ENCODE peak calls at places on chromosomes 3 and 15, in eight cellular contexts. U is upper lobe of left lung; W is HCT116; Y is heart left ventricle; N is CD8-positive, alpha-beta T cell; M is thoracic aorta; O is psoas muscle; V is adrenal gland. X is an unnamed sample.

GRCh38 chr3:192063570-192063969 is 602.6 kb downstream of the PYDC2 start:
- DNase-seq in O (no peak), W (no peak), U (peak), M (no peak), N (no peak), Y (peak), V (no peak), X (no peak)

GRCh38 chr15:48250640-48251076 is 44.6 kb downstream of the SLC12A1 start:
- DNase-seq in V (peak), M (no peak), Y (peak), N (no peak), U (no peak), O (no peak), W (peak), X (peak)

GRCh38 chr15:71231678-71232224 is 116.5 kb downstream of the THSD4 start:
- DNase-seq in Y (no peak), V (no peak), N (no peak), M (no peak), W (no peak), O (no peak), U (no peak), X (no peak)

GRCh38 chr3:98746882-98747281 is 16.3 kb upstream of the ST3GAL6 start:
- DNase-seq in Y (no peak), M (no peak), V (no peak), U (no peak), O (no peak), N (no peak), W (no peak), X (no peak)

GRCh38 chr15:82680200-82681102 is 29.2 kb downstream of the AP3B2 start:
- DNase-seq in N (peak), V (peak), O (peak), U (peak), W (no peak), M (no peak), Y (no peak), X (no peak)

GRCh38 chr3:13335062-13335461 is 85.1 kb downstream of the NUP210 start:
- DNase-seq in U (no peak), V (no peak), N (no peak), W (no peak), O (no peak), Y (no peak), M (no peak), X (no peak)

GRCh38 chr3:74751775-74752174 is 137.3 kb upstream of the CNTN3 start:
- DNase-seq in U (no peak), N (no peak), O (no peak), V (no peak), M (no peak), W (no peak), Y (no peak), X (no peak)

GRCh38 chr3:159751754-159752153 is 236.9 kb upstream of the IL12A start:
- DNase-seq in U (no peak), W (no peak), V (no peak), Y (no peak), O (no peak), M (no peak), N (no peak), X (no peak)

GRCh38 chr3:127233371-127233770 is 40.4 kb downstream of the PRR23E start:
- DNase-seq in U (no peak), N (no peak), W (no peak), Y (no peak), M (no peak), V (no peak), O (no peak), X (no peak)

GRCh38 chr3:15629860-15630597 is 28.5 kb downstream of the BTD start:
- DNase-seq in O (no peak), Y (peak), V (peak), W (peak), M (no peak), N (peak), U (no peak), X (peak)

GRCh38 chr15:101139986-101140696 is 111.7 kb downstream of the CHSY1 start:
- DNase-seq in O (no peak), U (no peak), M (no peak), N (no peak), Y (no peak), V (no peak), W (no peak), X (no peak)

GRCh38 chr3:21435871-21436270 is 315.1 kb downstream of the ZNF385D start:
- DNase-seq in U (no peak), Y (no peak), W (no peak), V (peak), O (no peak), N (no peak), M (peak), X (peak)

GRCh38 chr3:194577985-194578905 is 55.0 kb downstream of the TMEM44 start:
- DNase-seq in V (peak), M (peak), N (no peak), O (no peak), U (no peak), W (peak), Y (peak), X (peak)

GRCh38 chr3:122754867-122755835 is 38.5 kb downstream of the HSPBAP1 start:
- DNase-seq in U (no peak), W (peak), O (no peak), M (no peak), Y (no peak), N (no peak), V (peak), X (peak)

GRCh38 chr3:172079326-172079976 is 40.1 kb downstream of the FNDC3B start:
- DNase-seq in U (no peak), V (no peak), M (no peak), N (no peak), O (no peak), W (no peak), Y (no peak), X (no peak)

GRCh38 chr3:18988619-18989229 is 159.6 kb upstream of the KCNH8 start:
- DNase-seq in M (no peak), W (no peak), V (no peak), N (no peak), U (no peak), O (no peak), Y (no peak), X (no peak)

GRCh38 chr3:17342126-17342525 is 400.3 kb downstream of the TBC1D5 start:
- DNase-seq in N (no peak), M (no peak), O (no peak), W (no peak), V (no peak), U (no peak), Y (no peak), X (no peak)

GRCh38 chr3:13282986-13283876 is 136.9 kb downstream of the NUP210 start:
- DNase-seq in W (peak), O (peak), V (no peak), U (peak), Y (no peak), M (no peak), N (no peak), X (no peak)

GRCh38 chr3:58404396-58404795 is 29.2 kb downstream of the PDHB start:
- DNase-seq in W (no peak), U (no peak), N (no peak), Y (no peak), V (no peak), O (no peak), M (no peak), X (no peak)

GRCh38 chr15:40844543-40844981 is 714 bp downstream of the SPINT1 start:
- DNase-seq in V (no peak), N (peak), M (no peak), O (peak), U (peak), Y (peak), W (no peak), X (no peak)

GRCh38 chr3:149663966-149664365 is 6.1 kb upstream of the WWTR1 start:
- DNase-seq in Y (no peak), M (no peak), N (no peak), O (no peak), W (no peak), U (no peak), V (no peak), X (no peak)

GRCh38 chr3:14925729-14926591 is 21.4 kb upstream of the NR2C2 start:
- DNase-seq in M (no peak), N (no peak), V (peak), O (no peak), W (peak), Y (no peak), U (no peak), X (peak)

GRCh38 chr3:102132370-102132769 is 283.1 kb downstream of the NFKBIZ start:
- DNase-seq in W (no peak), Y (peak), N (no peak), O (no peak), M (no peak), V (no peak), U (no peak), X (no peak)

GRCh38 chr15:51970981-51971352 is 611 bp downstream of the LEO1 start:
- DNase-seq in V (no peak), W (no peak), O (no peak), Y (no peak), M (no peak), N (no peak), U (no peak), X (no peak)

DNA sequence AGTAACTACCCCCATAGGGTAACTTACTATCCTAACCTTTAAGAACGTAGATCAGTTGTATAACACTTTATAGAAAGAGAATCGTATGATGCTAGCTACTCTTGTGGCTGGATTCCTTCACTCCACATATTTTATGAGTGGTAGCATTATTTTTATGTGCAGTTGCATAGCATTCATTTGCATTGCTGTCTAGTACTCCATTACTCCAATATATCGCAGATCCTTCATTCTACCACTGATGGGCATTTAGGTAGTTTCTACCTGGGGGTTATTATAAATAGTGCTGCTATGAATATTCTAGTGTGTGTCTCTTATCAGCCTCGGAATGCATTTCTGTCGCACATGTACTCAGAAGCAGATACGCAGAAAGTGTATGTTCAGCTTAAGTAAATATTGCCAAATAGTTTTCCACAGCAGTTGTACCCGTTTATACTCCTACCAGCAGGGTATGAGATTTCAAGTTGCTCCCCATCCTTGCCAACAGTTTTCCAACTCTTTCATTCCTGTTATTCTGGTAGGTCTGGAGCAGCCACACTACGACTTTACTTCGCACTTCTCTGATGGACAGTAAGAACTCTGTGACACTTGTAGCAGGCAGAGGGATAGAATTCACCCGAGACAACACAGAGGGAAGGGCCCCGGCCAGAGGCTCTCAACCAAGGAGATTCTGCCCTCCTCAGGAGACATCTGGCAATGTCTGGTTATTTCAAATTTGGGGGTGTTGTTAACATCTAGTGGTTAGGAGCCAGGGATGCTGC is 9.8 kb upstream of the VGLL4 start:
- DNase-seq in V (no peak), M (no peak), U (no peak), Y (no peak), N (no peak), W (no peak), O (no peak), X (no peak)
- TF ChIP-seq CTCF in V (no peak), M (no peak), U (peak), Y (no peak), N (no peak), W (peak), O (peak), X (no peak)

DNA sequence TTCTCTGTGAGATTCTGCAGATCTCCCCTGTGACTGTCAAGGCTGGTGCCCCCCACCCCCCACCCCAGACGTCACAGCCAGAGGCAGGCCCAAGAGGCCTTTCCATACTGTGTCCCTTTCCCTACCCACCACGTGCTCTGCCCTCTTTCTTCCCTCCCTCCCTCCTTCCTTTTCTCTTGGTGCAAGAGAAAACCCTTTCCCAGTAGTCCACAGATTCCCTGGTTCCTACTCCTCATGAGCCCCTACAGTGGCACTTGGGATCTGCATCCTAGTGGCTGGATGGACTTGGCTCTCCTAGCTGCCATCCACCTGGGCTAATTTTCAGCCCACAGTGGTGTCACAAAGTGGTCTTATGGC is 35.1 kb downstream of the KLF13 start:
- DNase-seq in N (no peak), V (no peak), Y (no peak), W (no peak), O (no peak), M (no peak), U (no peak), X (no peak)
- H3K4me3 ChIP-seq in N (peak), V (no peak), Y (no peak), W (no peak), O (no peak), M (no peak), U (no peak), X (no peak)

GRCh38 chr3:108106449-108106848 is 15.6 kb upstream of the CD47 start:
- DNase-seq in Y (no peak), M (no peak), U (no peak), N (no peak), V (no peak), O (no peak), W (no peak), X (no peak)

GRCh38 chr3:108106031-108106430 is 15.2 kb upstream of the CD47 start:
- DNase-seq in N (no peak), V (no peak), M (no peak), Y (no peak), W (no peak), U (no peak), O (no peak), X (no peak)

GRCh38 chr3:108103040-108103751 is 12.4 kb upstream of the CD47 start:
- DNase-seq in V (no peak), O (no peak), N (no peak), W (no peak), Y (no peak), U (no peak), M (no peak), X (no peak)

GRCh38 chr3:108102420-108103039 is 11.7 kb upstream of the CD47 start:
- DNase-seq in N (no peak), Y (no peak), W (no peak), O (no peak), M (no peak), U (no peak), V (no peak), X (no peak)

GRCh38 chr3:108103971-108104797 is 13.4 kb upstream of the CD47 start:
- DNase-seq in W (no peak), V (no peak), U (no peak), O (no peak), Y (peak), M (no peak), N (no peak), X (no peak)
- TF ChIP-seq CTCF in W (no peak), V (no peak), U (no peak), O (no peak), Y (peak), M (no peak), N (no peak), X (no peak)

DNA sequence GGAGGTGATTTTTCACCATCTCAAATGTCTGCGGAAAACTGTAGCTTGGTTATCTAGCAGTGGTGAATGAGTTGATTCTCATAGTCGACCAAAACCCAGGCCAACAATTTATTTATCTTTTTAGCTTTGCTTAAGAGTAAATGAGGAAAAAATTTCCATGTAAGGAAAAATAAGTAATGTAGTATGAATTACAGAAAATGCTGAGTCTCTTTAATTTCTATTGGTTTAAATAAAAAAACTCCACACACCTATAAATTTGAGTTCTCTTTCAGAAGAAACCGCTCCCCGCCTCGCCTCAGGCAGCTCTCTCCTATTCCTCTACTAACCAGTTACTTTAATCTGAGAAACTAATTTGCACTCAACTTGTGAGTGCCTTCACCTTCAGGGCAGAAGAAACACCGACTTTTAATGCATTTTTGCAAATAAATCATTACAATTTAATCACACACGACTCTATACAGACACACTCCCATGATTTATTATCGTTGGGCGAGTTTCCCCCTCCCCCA is 540 bp upstream of the RSRC1 start:
- DNase-seq in W (no peak), N (no peak), O (no peak), Y (no peak), U (no peak), M (no peak), V (no peak), X (no peak)
- H3K4me3 ChIP-seq in W (peak), N (peak), O (peak), Y (peak), U (peak), M (peak), V (peak), X (peak)

X was measured in kidney epithelial cell.